ENCODE peak calls at places on chromosomes 12 and 14, in five cellular contexts. U, N, X, Z and P are unnamed samples.

GRCh38 chr12:9961901-9962300 is 9.3 kb upstream of the CLEC12A start:
- DNase-seq in U (no peak), N (no peak), X (no peak), Z (no peak), P (no peak)

GRCh38 chr14:24297190-24297964 is 2.2 kb downstream of the DHRS1 start:
- DNase-seq in U (no peak), N (no peak), X (no peak), Z (no peak), P (no peak)

GRCh38 chr12:68565391-68565903 is 45.3 kb upstream of the RAP1B start:
- DNase-seq in U (no peak), N (peak; percentile 58), X (no peak), Z (no peak), P (no peak)

GRCh38 chr14:50524731-50525510 is 7.4 kb downstream of the MAP4K5 start:
- DNase-seq in U (no peak), N (no peak), X (no peak), Z (no peak), P (no peak)

GRCh38 chr14:70744631-70745030 is 64.7 kb downstream of the MAP3K9 start:
- DNase-seq in U (no peak), N (no peak), X (no peak), Z (no peak), P (no peak)

GRCh38 chr12:256958-257357 is 5.7 kb downstream of the SLC6A13 start:
- DNase-seq in U (no peak), N (no peak), X (no peak), Z (no peak), P (no peak)

GRCh38 chr14:63388766-63389431 is 70.2 kb upstream of the GPHB5 start:
- DNase-seq in U (no peak), N (no peak), X (peak; percentile 75), Z (peak; percentile 69), P (peak; percentile 51)

GRCh38 chr14:76564471-76565119 is 188.7 kb downstream of the ESRRB start:
- DNase-seq in U (no peak), N (no peak), X (no peak), Z (no peak), P (no peak)

GRCh38 chr12:121494093-121494787 is 86.6 kb downstream of the KDM2B start:
- DNase-seq in U (no peak), N (no peak), X (peak; percentile 58), Z (peak; percentile 58), P (peak; percentile 47)

GRCh38 chr14:22797017-22797917 is 18.0 kb downstream of the SLC7A7 start:
- DNase-seq in U (no peak), N (no peak), X (no peak), Z (no peak), P (no peak)

GRCh38 chr14:64725879-64726584 is 21.8 kb downstream of the PLEKHG3 start:
- DNase-seq in U (no peak), N (no peak), X (no peak), Z (peak; percentile 2), P (no peak)

GRCh38 chr12:3571323-3571722 is 80.3 kb downstream of the PRMT8 start:
- DNase-seq in U (no peak), N (no peak), X (no peak), Z (no peak), P (no peak)

GRCh38 chr12:101604132-101604531 is 9.4 kb downstream of the MYBPC1 start:
- DNase-seq in U (no peak), N (peak; percentile 42), X (no peak), Z (no peak), P (no peak)

GRCh38 chr12:1776139-1776975 is 44.0 kb upstream of the LRTM2 start:
- DNase-seq in U (no peak), N (peak; percentile 77), X (no peak), Z (no peak), P (no peak)

GRCh38 chr12:3061129-3061857 is 15.9 kb upstream of the TSPAN9 start:
- DNase-seq in U (no peak), N (no peak), X (peak; percentile 1), Z (no peak), P (no peak)

GRCh38 chr12:89470741-89471504 is 53.7 kb downstream of the GALNT4 start:
- DNase-seq in U (no peak), N (no peak), X (no peak), Z (no peak), P (no peak)

GRCh38 chr14:21436567-21437062 is 19.3 kb downstream of the CHD8 start:
- DNase-seq in U (no peak), N (no peak), X (no peak), Z (no peak), P (no peak)

GRCh38 chr14:22854963-22855724 is 16.4 kb upstream of the LRP10 start:
- DNase-seq in U (no peak), N (no peak), X (no peak), Z (no peak), P (no peak)

GRCh38 chr12:25959069-25959961 is 833 bp downstream of the RASSF8 start:
- DNase-seq in U (peak; percentile 80), N (peak; percentile 29), X (peak; percentile 51), Z (peak; percentile 67), P (peak; percentile 33)

GRCh38 chr14:65098586-65098985 is 3.7 kb downstream of the MAX start:
- DNase-seq in U (no peak), N (no peak), X (no peak), Z (no peak), P (no peak)

GRCh38 chr14:51871846-51872245 is 11.4 kb downstream of the GNG2 start:
- DNase-seq in U (no peak), N (no peak), X (no peak), Z (no peak), P (no peak)

GRCh38 chr14:56809262-56810215 is 740 bp downstream of the OTX2 start:
- DNase-seq in U (no peak), N (no peak), X (no peak), Z (no peak), P (no peak)

GRCh38 chr14:59177229-59177628 is 11.2 kb upstream of the DAAM1 start:
- DNase-seq in U (no peak), N (no peak), X (no peak), Z (no peak), P (no peak)

GRCh38 chr12:113293100-113293499 is 41.8 kb downstream of the SLC8B1 start:
- DNase-seq in U (no peak), N (no peak), X (no peak), Z (no peak), P (no peak)

GRCh38 chr14:102089621-102090343 is 2.9 kb upstream of the HSP90AA1 start:
- DNase-seq in U (no peak), N (no peak), X (no peak), Z (no peak), P (no peak)

GRCh38 chr12:26100966-26101744 is 23.7 kb downstream of the BHLHE41 start:
- DNase-seq in U (no peak), N (no peak), X (no peak), Z (peak; percentile 74), P (no peak)

DNA sequence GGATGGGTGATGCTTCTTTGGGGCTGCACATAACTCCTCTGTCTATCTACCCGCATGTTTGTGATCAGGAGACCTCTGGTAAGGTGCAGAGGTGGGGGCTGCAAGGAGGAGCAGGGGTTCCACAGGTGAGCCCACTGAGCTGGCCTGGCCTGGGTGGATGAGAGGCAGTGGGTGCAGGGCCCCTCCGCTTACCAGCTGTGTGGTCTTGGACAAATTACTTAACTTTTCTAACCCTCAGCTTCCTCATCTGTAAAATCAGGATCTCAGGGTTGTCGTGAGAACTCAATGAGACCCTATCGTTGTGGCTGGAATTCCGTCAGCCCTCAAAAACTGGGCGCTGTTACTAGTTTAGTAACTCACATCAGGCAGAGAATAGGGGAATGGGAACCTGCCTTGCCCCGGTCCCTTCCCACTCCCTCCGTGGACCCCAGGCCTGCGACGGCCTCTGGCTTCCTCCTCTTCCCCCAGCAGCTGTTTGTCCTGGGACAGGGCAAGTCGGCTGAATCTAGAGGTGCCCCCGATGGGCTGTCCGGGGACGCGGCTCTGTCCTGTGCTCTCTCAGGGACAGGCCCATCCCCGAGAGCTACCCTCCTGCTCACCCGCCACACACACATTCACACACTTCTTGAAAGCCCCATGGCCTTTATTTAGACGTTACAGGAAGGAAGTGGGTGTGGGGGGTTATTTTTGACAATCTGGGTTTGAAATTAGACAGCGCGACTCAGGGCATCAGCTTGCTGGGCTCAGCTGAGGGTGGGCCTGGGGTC is 7.6 kb downstream of the PTPN6 start:
- DNase-seq in U (no peak), N (no peak), X (peak; percentile 51), Z (no peak), P (no peak)
- H3K4me1 ChIP-seq in U (peaks cover 50% of the 10 kb centered on the region), N (peaks cover 11% of the 10 kb centered on the region), X (peaks cover 77% of the 10 kb centered on the region), Z (peaks cover 26% of the 10 kb centered on the region), P (peaks cover 91% of the 10 kb centered on the region)

GRCh38 chr12:6367969-6368892 is 7.1 kb downstream of the SCNN1A start:
- DNase-seq in U (no peak), N (no peak), X (peak; percentile 20), Z (no peak), P (no peak)

GRCh38 chr12:6368906-6369525 is 6.3 kb downstream of the SCNN1A start:
- DNase-seq in U (no peak), N (no peak), X (peak; percentile 39), Z (no peak), P (no peak)

GRCh38 chr12:6370576-6370935 is 4.8 kb downstream of the SCNN1A start:
- DNase-seq in U (no peak), N (no peak), X (peak; percentile 47), Z (no peak), P (no peak)

GRCh38 chr12:6369916-6370575 is 5.3 kb downstream of the SCNN1A start:
- DNase-seq in U (no peak), N (no peak), X (peak; percentile 36), Z (no peak), P (no peak)

GRCh38 chr12:6367065-6367968 is 8.0 kb downstream of the SCNN1A start:
- DNase-seq in U (no peak), N (no peak), X (peak; percentile 18), Z (no peak), P (no peak)
- TF ChIP-seq CTCF in U (no peak), N (peak; percentile 55), X (peak; percentile 12), Z (peak; percentile 15), P (no peak)

DNA sequence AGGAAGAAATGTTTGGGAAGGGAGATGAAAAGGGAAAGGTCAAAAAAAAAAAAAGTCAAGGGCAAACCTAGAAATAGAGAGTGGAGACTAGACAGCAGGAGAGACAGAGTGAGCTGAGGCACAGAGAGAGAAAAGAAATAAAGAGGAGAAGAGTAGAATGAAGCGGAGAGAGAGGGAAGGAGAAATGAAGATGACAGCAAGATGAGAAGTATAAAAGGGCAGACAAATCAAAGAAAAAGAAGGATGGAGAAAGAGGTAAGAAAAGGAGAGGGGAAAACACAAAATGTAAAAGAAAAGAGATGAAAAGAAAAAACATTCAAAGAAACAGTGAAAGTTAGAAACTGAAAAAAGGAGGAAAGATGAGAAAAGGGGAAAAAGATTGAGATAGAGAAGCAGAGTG is 53.0 kb downstream of the TC2N start:
- DNase-seq in U (no peak), N (no peak), X (no peak), Z (no peak), P (no peak)
- H3K4me1 ChIP-seq in U (no peaks in the 10 kb centered on the region), N (peaks cover 9% of the 10 kb centered on the region), X (peaks cover 3% of the 10 kb centered on the region), Z (peaks cover 50% of the 10 kb centered on the region), P (no peaks in the 10 kb centered on the region)

GRCh38 chr14:89160437-89160836 is 256.6 kb downstream of the FOXN3 start:
- DNase-seq in U (no peak), N (no peak), X (no peak), Z (no peak), P (no peak)

GRCh38 chr14:89158701-89159100 is 258.3 kb downstream of the FOXN3 start:
- DNase-seq in U (no peak), N (no peak), X (no peak), Z (no peak), P (no peak)

DNA sequence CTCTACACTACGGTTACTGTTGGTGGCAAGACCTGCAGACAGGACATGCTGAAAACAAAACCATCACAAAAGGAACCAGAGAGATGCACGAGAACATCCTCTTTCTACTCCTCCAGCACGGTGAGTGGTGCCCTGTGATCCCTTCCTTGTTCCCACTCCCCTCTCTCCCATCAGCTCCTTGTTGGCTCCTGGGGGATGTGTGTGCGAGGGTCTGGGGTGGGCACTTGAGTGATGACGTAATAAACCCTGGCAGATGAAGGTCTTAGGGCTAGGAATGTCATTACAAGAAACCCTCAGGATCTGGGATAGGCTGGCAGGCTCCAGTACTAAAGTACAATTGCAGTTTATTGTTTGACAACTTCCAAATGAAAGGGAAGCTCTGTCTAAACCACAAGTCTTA is 261.5 kb downstream of the FOXN3 start:
- DNase-seq in U (no peak), N (no peak), X (no peak), Z (no peak), P (no peak)
- TF ChIP-seq CTCF in U (no peak), N (no peak), X (no peak), Z (no peak), P (no peak)